ENCODE peak calls at places on chromosomes 5 and 9, in ten cellular contexts. U, O, X, V, F, J, C, A, T and Y are unnamed samples.

GRCh38 chr5:97528941-97529340 is 345.9 kb upstream of the RIOK2 start:
- DNase-seq in U (peak; percentile 70), O (no peak), X (peak; percentile 41), V (peak; percentile 72), F (no peak), J (no peak), C (peak; percentile 62), A (no peak), T (peak; percentile 95), Y (no peak)

GRCh38 chr5:39072915-39073758 is 1.1 kb downstream of the RICTOR start:
- DNase-seq in U (peak; percentile 42), O (peak; percentile 91), X (no peak), V (peak; percentile 52), F (peak; percentile 31), J (peak; percentile 32), C (peak; percentile 37), A (peak; percentile 55), T (peak; percentile 44), Y (peak; percentile 31)

GRCh38 chr5:51821697-51822096 is 438.4 kb downstream of the ISL1 start:
- DNase-seq in U (no peak), O (no peak), X (no peak), V (no peak), F (no peak), J (no peak), C (no peak), A (no peak), T (no peak), Y (no peak)

GRCh38 chr5:143624465-143624864 is 187.5 kb upstream of the HMHB1 start:
- DNase-seq in U (no peak), O (no peak), X (no peak), V (no peak), F (no peak), J (no peak), C (no peak), A (no peak), T (no peak), Y (no peak)

GRCh38 chr5:74314906-74315305 is 325.6 kb downstream of the ENC1 start:
- DNase-seq in U (no peak), O (no peak), X (no peak), V (peak; percentile 50), F (no peak), J (no peak), C (no peak), A (no peak), T (no peak), Y (no peak)

GRCh38 chr5:78050888-78051287 is 243.6 kb downstream of the AP3B1 start:
- DNase-seq in U (peak; percentile 35), O (no peak), X (peak; percentile 37), V (peak; percentile 72), F (no peak), J (no peak), C (peak; percentile 68), A (peak; percentile 17), T (no peak), Y (no peak)

GRCh38 chr9:116951588-116952433 is 264.7 kb downstream of the TRIM32 start:
- DNase-seq in U (no peak), O (no peak), X (peak; percentile 68), V (peak; percentile 97), F (no peak), J (no peak), C (peak; percentile 96), A (no peak), T (no peak), Y (no peak)

GRCh38 chr9:109715340-109715739 is 64.7 kb upstream of the PALM2AKAP2 start:
- DNase-seq in U (no peak), O (no peak), X (no peak), V (no peak), F (no peak), J (no peak), C (no peak), A (no peak), T (no peak), Y (no peak)

GRCh38 chr5:9015250-9015936 is 530.5 kb downstream of the SEMA5A start:
- DNase-seq in U (peak; percentile 55), O (no peak), X (peak; percentile 55), V (peak; percentile 81), F (no peak), J (no peak), C (peak; percentile 74), A (no peak), T (no peak), Y (no peak)